ENCODE peak calls at places on chromosomes 4 and X, in nine cellular contexts. B, Y, N, G, Q, O, V, E and K are unnamed samples.

GRCh38 chrX:12984629-12985303 is 9.9 kb downstream of the TMSB4X start:
- DNase-seq in B (no peak), Y (no peak), N (no peak), G (peak), Q (no peak), O (no peak), V (peak), E (no peak), K (no peak)

GRCh38 chr4:90951037-90951436 is 823.8 kb downstream of the CCSER1 start:
- DNase-seq in B (no peak), Y (no peak), N (no peak), G (peak), Q (no peak), O (no peak), V (no peak), E (no peak), K (no peak)

GRCh38 chr4:29304595-29304994 is 1415.6 kb upstream of the PCDH7 start:
- DNase-seq in B (no peak), Y (no peak), N (no peak), G (peak), Q (no peak), O (no peak), V (no peak), E (no peak), K (no peak)

GRCh38 chr4:78322032-78322431 is 229.5 kb upstream of the ANXA3 start:
- DNase-seq in B (no peak), Y (no peak), N (no peak), G (no peak), Q (no peak), O (no peak), V (no peak), E (no peak), K (no peak)

GRCh38 chr4:119103263-119103662 is 32.4 kb upstream of the MYOZ2 start:
- DNase-seq in B (no peak), Y (no peak), N (peak), G (peak), Q (peak), O (no peak), V (no peak), E (no peak), K (no peak)

GRCh38 chr4:150805183-150806025 is 209.7 kb downstream of the LRBA start:
- DNase-seq in B (no peak), Y (no peak), N (no peak), G (no peak), Q (no peak), O (no peak), V (no peak), E (no peak), K (no peak)

GRCh38 chr4:100907465-100908454 is 389.9 kb upstream of the EMCN start:
- DNase-seq in B (no peak), Y (no peak), N (no peak), G (peak), Q (no peak), O (no peak), V (no peak), E (no peak), K (no peak)

GRCh38 chrX:10882484-10882883 is 228.6 kb upstream of the HCCS start:
- DNase-seq in B (no peak), Y (no peak), N (no peak), G (no peak), Q (no peak), O (no peak), V (peak), E (no peak), K (no peak)

GRCh38 chr4:39446842-39447573 is 11.7 kb downstream of the RPL9 start:
- DNase-seq in B (peak), Y (peak), N (peak), G (peak), Q (peak), O (no peak), V (no peak), E (peak), K (peak)

GRCh38 chr4:23022032-23022431 is 329.3 kb downstream of the GBA3 start:
- DNase-seq in B (no peak), Y (no peak), N (no peak), G (peak), Q (no peak), O (peak), V (no peak), E (no peak), K (no peak)

GRCh38 chr4:2827874-2828751 is 15.5 kb upstream of the ADD1 start:
- DNase-seq in B (no peak), Y (peak), N (peak), G (no peak), Q (no peak), O (no peak), V (no peak), E (peak), K (no peak)

GRCh38 chr4:49516796-49517195 is 530.7 kb downstream of the CWH43 start:
- DNase-seq in B (no peak), Y (no peak), N (no peak), G (no peak), Q (no peak), O (no peak), V (no peak), E (no peak), K (no peak)

GRCh38 chr4:27239651-27240050 is 379.0 kb downstream of the STIM2 start:
- DNase-seq in B (no peak), Y (no peak), N (no peak), G (no peak), Q (no peak), O (no peak), V (no peak), E (no peak), K (no peak)

GRCh38 chrX:153886915-153887314 is 942 bp upstream of the L1CAM start:
- DNase-seq in B (no peak), Y (no peak), N (no peak), G (no peak), Q (no peak), O (no peak), V (no peak), E (no peak), K (no peak)

GRCh38 chr4:153790962-153791551 is 2.2 kb upstream of the SFRP2 start:
- DNase-seq in B (no peak), Y (peak), N (no peak), G (peak), Q (no peak), O (peak), V (no peak), E (peak), K (no peak)

GRCh38 chr4:41154814-41155177 is 59.5 kb downstream of the APBB2 start:
- DNase-seq in B (no peak), Y (no peak), N (no peak), G (peak), Q (no peak), O (no peak), V (no peak), E (no peak), K (no peak)

GRCh38 chr4:144289687-144290433 is 149.3 kb upstream of the GYPA start:
- DNase-seq in B (no peak), Y (no peak), N (no peak), G (peak), Q (no peak), O (no peak), V (no peak), E (no peak), K (no peak)

GRCh38 chr4:40682298-40683101 is 52.8 kb upstream of the RBM47 start:
- DNase-seq in B (no peak), Y (peak), N (no peak), G (no peak), Q (no peak), O (no peak), V (no peak), E (no peak), K (no peak)

GRCh38 chr4:108054025-108054424 is 64.3 kb downstream of the HADH start:
- DNase-seq in B (no peak), Y (no peak), N (no peak), G (no peak), Q (no peak), O (no peak), V (no peak), E (no peak), K (no peak)

GRCh38 chrX:40531056-40531826 is 49.5 kb upstream of the ATP6AP2 start:
- DNase-seq in B (peak), Y (no peak), N (no peak), G (no peak), Q (no peak), O (no peak), V (no peak), E (peak), K (no peak)

GRCh38 chrX:10900585-10901289 is 210.4 kb upstream of the HCCS start:
- DNase-seq in B (no peak), Y (no peak), N (no peak), G (peak), Q (no peak), O (no peak), V (no peak), E (no peak), K (no peak)

GRCh38 chr4:114281561-114281960 is 302.1 kb upstream of the ARSJ start:
- DNase-seq in B (no peak), Y (no peak), N (no peak), G (peak), Q (no peak), O (no peak), V (no peak), E (no peak), K (no peak)

GRCh38 chr4:2793578-2793919 is 664 bp downstream of the SH3BP2 start:
- DNase-seq in B (peak), Y (peak), N (peak), G (peak), Q (peak), O (no peak), V (no peak), E (peak), K (no peak)

GRCh38 chrX:71618787-71619186 is 476 bp upstream of the CXCR3 start:
- DNase-seq in B (no peak), Y (no peak), N (no peak), G (no peak), Q (no peak), O (no peak), V (no peak), E (no peak), K (no peak)

DNA sequence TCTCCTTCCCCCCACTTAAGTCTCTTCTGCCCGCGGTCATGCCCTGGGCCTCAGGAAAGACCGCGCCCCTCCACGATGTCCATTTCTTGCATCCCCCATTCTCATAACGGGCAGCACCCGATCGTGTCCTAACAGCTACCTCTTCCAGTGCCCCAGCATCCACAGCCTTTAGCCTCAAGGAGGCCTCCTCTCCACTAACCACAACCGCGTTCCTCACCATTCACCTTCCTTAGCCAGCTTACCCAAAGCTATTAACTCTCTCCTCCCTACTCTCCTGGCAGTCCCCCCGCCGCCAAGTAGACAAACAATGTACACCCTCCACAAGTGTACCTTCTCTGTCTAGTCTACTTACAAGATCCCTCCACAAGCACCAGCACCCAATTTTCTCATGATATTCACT is 58.6 kb upstream of the PAGE5 start:
- DNase-seq in B (no peak), Y (no peak), N (no peak), G (no peak), Q (no peak), O (no peak), V (no peak), E (no peak), K (no peak)
- H3K4me3 ChIP-seq in B (peak), Y (peak), N (peak), G (peak), Q (peak), O (peak), V (peak), E (peak), K (peak)

DNA sequence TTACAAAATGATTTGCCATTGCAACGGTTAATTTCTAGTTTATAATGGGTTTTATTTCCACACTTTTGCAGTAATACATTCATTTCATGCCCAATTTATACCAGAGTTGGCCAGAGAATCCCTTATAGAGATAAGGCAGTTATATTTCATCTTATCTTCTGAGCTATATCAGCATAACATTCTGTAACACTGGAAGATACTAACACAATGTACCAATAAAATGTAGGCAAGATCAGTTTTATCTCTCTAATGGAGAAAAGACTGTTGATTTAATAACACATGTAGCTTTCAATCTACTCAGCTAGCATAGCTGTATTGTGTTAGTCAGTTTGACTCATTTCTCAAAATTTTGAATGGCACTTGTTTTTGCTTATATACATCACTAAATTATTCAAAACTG is 738.6 kb downstream of the TRAM1L1 start:
- DNase-seq in B (no peak), Y (no peak), N (no peak), G (no peak), Q (no peak), O (no peak), V (no peak), E (no peak), K (no peak)
- H3K4me3 ChIP-seq in B (no peak), Y (no peak), N (no peak), G (no peak), Q (no peak), O (no peak), V (no peak), E (no peak), K (no peak)

GRCh38 chrX:133598596-133599334 is 183.5 kb upstream of the GPC4 start:
- DNase-seq in B (no peak), Y (no peak), N (no peak), G (no peak), Q (no peak), O (no peak), V (no peak), E (no peak), K (no peak)
- H3K4me3 ChIP-seq in B (no peak), Y (no peak), N (no peak), G (no peak), Q (no peak), O (no peak), V (no peak), E (no peak), K (no peak)

GRCh38 chr4:120718979-120719566 is 203.5 kb downstream of the PRDM5 start:
- DNase-seq in B (no peak), Y (no peak), N (no peak), G (peak), Q (peak), O (no peak), V (no peak), E (no peak), K (no peak)
- H3K4me3 ChIP-seq in B (no peak), Y (no peak), N (no peak), G (no peak), Q (no peak), O (no peak), V (no peak), E (no peak), K (no peak)

GRCh38 chr4:8046925-8047541 is 107.4 kb upstream of the AFAP1 start:
- DNase-seq in B (no peak), Y (no peak), N (no peak), G (no peak), Q (no peak), O (no peak), V (no peak), E (no peak), K (no peak)
- H3K4me3 ChIP-seq in B (no peak), Y (no peak), N (no peak), G (no peak), Q (no peak), O (no peak), V (no peak), E (no peak), K (no peak)

GRCh38 chr4:140012688-140013087 is 141.3 kb downstream of the MAML3 start:
- DNase-seq in B (peak), Y (no peak), N (peak), G (peak), Q (peak), O (peak), V (peak), E (no peak), K (peak)

GRCh38 chr4:140018931-140019618 is 134.9 kb downstream of the MAML3 start:
- DNase-seq in B (no peak), Y (no peak), N (no peak), G (no peak), Q (no peak), O (no peak), V (no peak), E (no peak), K (no peak)

GRCh38 chr4:140014284-140014683 is 139.7 kb downstream of the MAML3 start:
- DNase-seq in B (no peak), Y (no peak), N (no peak), G (peak), Q (no peak), O (no peak), V (no peak), E (no peak), K (no peak)

GRCh38 chr4:140013088-140013487 is 140.9 kb downstream of the MAML3 start:
- DNase-seq in B (no peak), Y (no peak), N (no peak), G (no peak), Q (no peak), O (no peak), V (no peak), E (no peak), K (no peak)
- H3K4me3 ChIP-seq in B (no peak), Y (no peak), N (no peak), G (no peak), Q (no peak), O (peak), V (no peak), E (no peak), K (no peak)